ENCODE peak calls at places on chromosomes 4 and X, in six cellular contexts. K, Z, V, G, R and J are unnamed samples.
A peak's percentile ranks its signal among the peaks of the same experiment; 100 is the strongest.

GRCh38 chr4:180150818-180151217 is 2092.4 kb upstream of the TENM3 start:
- DNase-seq in K (no peak), Z (no peak), V (no peak), G (no peak), R (no peak), J (no peak)

GRCh38 chrX:43840265-43840664 is 42.0 kb downstream of the MAOB start:
- DNase-seq in K (no peak), Z (no peak), V (no peak), G (no peak), R (no peak), J (no peak)

GRCh38 chr4:166172619-166173018 is 299.6 kb downstream of the TLL1 start:
- DNase-seq in K (no peak), Z (no peak), V (no peak), G (no peak), R (no peak), J (no peak)

GRCh38 chr4:168183717-168184571 is 91.6 kb downstream of the ANXA10 start:
- DNase-seq in K (no peak), Z (peak; percentile 59), V (no peak), G (no peak), R (peak; percentile 43), J (no peak)

GRCh38 chr4:106986486-106986885 is 49.6 kb downstream of the DKK2 start:
- DNase-seq in K (peak; percentile 39), Z (no peak), V (no peak), G (no peak), R (peak; percentile 79), J (peak; percentile 2)

GRCh38 chr4:184722798-184723197 is 11.1 kb downstream of the CENPU start:
- DNase-seq in K (no peak), Z (no peak), V (no peak), G (no peak), R (no peak), J (no peak)

GRCh38 chr4:40570348-40571077 is 59.2 kb downstream of the RBM47 start:
- DNase-seq in K (no peak), Z (no peak), V (no peak), G (no peak), R (no peak), J (no peak)

GRCh38 chrX:155023907-155024833 is 1.6 kb upstream of the F8 start:
- DNase-seq in K (no peak), Z (no peak), V (no peak), G (no peak), R (no peak), J (no peak)

GRCh38 chrX:7068939-7069367 is 78.6 kb upstream of the STS start:
- DNase-seq in K (peak; percentile 67), Z (peak; percentile 13), V (no peak), G (no peak), R (no peak), J (no peak)

GRCh38 chrX:107659768-107660167 is 31.5 kb downstream of the PRPS1 start:
- DNase-seq in K (peak; percentile 33), Z (peak; percentile 73), V (no peak), G (peak; percentile 35), R (peak; percentile 56), J (no peak)

GRCh38 chr4:168484626-168485025 is 4.3 kb upstream of the DDX60L start:
- DNase-seq in K (peak; percentile 36), Z (peak; percentile 60), V (no peak), G (no peak), R (peak; percentile 96), J (peak; percentile 89)

DNA sequence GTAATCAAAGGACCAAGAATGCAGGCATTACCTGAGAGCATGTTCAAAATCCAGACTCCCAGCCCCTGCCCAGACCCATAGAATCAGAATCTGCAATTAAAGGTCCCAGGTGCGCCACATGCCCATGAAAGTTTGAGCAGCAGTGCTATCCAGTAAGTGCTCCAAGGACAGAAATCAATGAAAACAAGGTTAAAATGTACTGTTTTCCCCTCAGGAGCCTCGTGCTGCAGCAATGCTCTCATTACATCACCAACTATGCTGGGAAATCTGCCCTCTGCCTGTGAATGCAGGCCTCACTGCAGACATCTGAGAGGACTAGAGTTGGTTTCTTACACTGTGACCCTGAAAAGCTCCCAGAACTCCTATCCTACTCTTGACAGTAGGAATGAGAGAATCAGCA is 21.1 kb downstream of the ANXA5 start:
- DNase-seq in K (peak; percentile 32), Z (peak; percentile 63), V (no peak), G (no peak), R (peak; percentile 35), J (no peak)
- TF ChIP-seq CTCF in K (peak; percentile 61), Z (peak; percentile 58), V (no peak), G (no peak), R (peak; percentile 43), J (peak; percentile 30)

GRCh38 chrX:47208108-47208507 is 10.4 kb upstream of the CDK16 start:
- DNase-seq in K (no peak), Z (no peak), V (no peak), G (no peak), R (no peak), J (no peak)

GRCh38 chrX:47214435-47215077 is 3.9 kb upstream of the CDK16 start:
- DNase-seq in K (no peak), Z (no peak), V (no peak), G (no peak), R (no peak), J (no peak)

GRCh38 chrX:47212381-47213293 is 5.8 kb upstream of the CDK16 start:
- DNase-seq in K (no peak), Z (no peak), V (no peak), G (no peak), R (no peak), J (no peak)

GRCh38 chrX:47209508-47210238 is 8.8 kb upstream of the CDK16 start:
- DNase-seq in K (no peak), Z (no peak), V (no peak), G (no peak), R (no peak), J (no peak)

DNA sequence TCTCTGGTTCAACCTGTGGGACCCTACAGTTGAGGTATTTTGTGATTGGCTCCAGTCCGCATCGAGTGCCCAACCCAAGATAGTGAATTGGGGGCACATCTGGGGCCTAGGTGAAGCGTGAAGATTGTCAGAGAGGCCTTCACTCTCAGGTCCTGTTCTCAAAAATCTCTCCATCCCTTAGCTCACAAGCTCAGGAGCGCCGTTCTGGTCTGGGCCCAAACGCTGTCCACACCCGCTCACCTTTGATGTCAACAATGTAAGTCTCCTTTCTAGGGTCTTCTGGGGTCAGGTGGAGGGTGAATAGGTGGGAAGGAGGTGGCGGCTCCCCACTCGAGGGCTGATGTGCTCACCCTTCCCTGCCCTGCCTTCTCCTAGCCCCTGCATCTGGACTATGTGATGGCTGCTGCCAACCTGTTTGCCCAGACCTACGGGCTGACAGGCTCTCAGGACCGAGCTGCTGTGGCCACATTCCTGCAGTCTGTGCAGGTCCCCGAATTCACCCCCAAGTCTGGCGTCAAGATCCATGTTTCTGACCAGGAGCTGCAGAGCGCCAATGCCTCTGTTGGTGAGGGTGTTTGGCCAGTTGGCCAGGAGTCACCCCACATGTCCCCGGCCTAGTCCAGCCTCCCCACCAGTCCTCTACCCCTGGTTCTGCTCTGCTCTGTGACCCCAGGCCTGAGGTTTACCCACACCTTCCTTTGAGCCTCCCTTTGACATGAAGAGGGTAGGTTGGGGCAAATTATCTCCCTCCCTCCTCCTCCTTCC is 7.6 kb upstream of the CDK16 start:
- DNase-seq in K (no peak), Z (no peak), V (no peak), G (no peak), R (no peak), J (no peak)
- H3K4me3 ChIP-seq in K (no peak overlapping the region), Z (no peak overlapping the region), V (no peak overlapping the region), G (no peak overlapping the region), R (no peak overlapping the region), J (no peak overlapping the region)

GRCh38 chrX:20294284-20294683 is 27.6 kb upstream of the RPS6KA3 start:
- DNase-seq in K (no peak), Z (no peak), V (no peak), G (no peak), R (no peak), J (no peak)

GRCh38 chrX:20300822-20301221 is 34.1 kb upstream of the RPS6KA3 start:
- DNase-seq in K (no peak), Z (no peak), V (no peak), G (no peak), R (no peak), J (no peak)

DNA sequence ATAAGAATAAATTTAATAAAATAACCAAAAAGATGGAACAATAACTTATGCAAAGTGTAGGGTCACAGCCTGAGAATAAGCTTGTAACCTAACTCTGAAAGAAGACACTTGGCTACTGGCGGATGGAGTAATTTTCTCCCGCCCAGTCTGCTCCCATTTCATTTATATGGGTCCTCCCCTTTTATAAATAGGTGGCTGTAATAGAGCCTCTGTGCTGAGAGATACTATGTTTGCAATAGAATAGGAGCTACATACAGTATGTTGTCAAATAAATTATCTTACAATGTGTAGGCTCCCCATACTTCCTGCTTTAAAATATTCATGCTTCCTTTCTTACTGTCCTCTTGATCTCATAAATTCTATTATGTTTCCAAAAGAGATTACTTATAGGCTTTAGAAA is 28.2 kb upstream of the RPS6KA3 start:
- DNase-seq in K (no peak), Z (no peak), V (no peak), G (no peak), R (no peak), J (no peak)
- TF ChIP-seq CTCF in K (no peak), Z (no peak), V (no peak), G (no peak), R (no peak), J (no peak)

DNA sequence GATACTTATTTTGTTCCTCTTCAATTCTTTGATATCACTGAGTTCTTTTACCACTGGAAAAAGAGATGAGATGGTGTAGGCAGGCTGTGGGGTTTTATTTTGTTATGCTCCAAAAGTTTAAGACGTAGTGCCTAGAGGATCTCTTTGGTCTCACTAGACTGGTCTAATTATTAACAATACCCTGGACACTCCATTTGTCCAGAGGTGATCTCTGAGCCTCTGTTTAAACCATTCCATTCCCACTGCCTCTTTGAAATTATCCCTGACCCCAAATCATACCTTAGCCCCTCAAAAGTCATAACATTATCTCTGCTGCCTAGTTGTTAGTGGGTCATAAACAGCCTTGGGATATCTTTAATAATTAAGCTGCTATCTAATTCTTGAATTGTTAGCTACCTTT is 24.2 kb downstream of the SMPX start:
- DNase-seq in K (no peak), Z (no peak), V (no peak), G (no peak), R (no peak), J (no peak)
- H3K4me3 ChIP-seq in K (no peak overlapping the region), Z (no peak overlapping the region), V (no peak overlapping the region), G (no peak overlapping the region), R (no peak overlapping the region), J (no peak overlapping the region)

GRCh38 chr4:33628296-33628695 is 2616.0 kb downstream of the ARAP2 start:
- DNase-seq in K (no peak), Z (peak; percentile 2), V (no peak), G (no peak), R (no peak), J (no peak)

GRCh38 chr4:33626242-33626641 is 2618.1 kb downstream of the ARAP2 start:
- DNase-seq in K (no peak), Z (no peak), V (no peak), G (no peak), R (no peak), J (no peak)

GRCh38 chr4:33625762-33626161 is 2618.6 kb downstream of the ARAP2 start:
- DNase-seq in K (no peak), Z (peak; percentile 2), V (no peak), G (no peak), R (no peak), J (no peak)
- TF ChIP-seq CTCF in K (peak; percentile 40), Z (peak; percentile 7), V (no peak), G (no peak), R (no peak), J (no peak)